ENCODE peak calls at places on chromosomes 13 and 19, in nine cellular contexts. T is GM19239, U is frontal cortex, K is H54, B is mesothelial cell of epicardium, A is Daoy, X is memory B cell, D is NCI-H2081 treated with DMSO at 0.1 percent for 48 hours, W is kidney epithelial cell. F is an unnamed sample.

GRCh38 chr13:34114581-34114980 is 296.6 kb downstream of the RFC3 start:
- DNase-seq in T (no peak), U (no peak), K (no peak), B (no peak), A (no peak), X (no peak), D (no peak), W (no peak), F (no peak)

GRCh38 chr19:19628499-19629134 is 597 bp upstream of the LPAR2 start:
- DNase-seq in T (no peak), U (peak), K (no peak), B (no peak), A (peak), X (no peak), D (no peak), W (no peak), F (peak)

GRCh38 chr13:91169641-91170040 is 177.8 kb upstream of the MIR17HG start:
- DNase-seq in T (no peak), U (no peak), K (no peak), B (no peak), A (no peak), X (no peak), D (no peak), W (no peak), F (no peak)

GRCh38 chr13:71645467-71645866 is 221.5 kb downstream of the DACH1 start:
- DNase-seq in T (no peak), U (no peak), K (no peak), B (no peak), A (no peak), X (no peak), D (no peak), W (no peak), F (no peak)

GRCh38 chr19:55358943-55359908 is 3.8 kb downstream of the GARIN5B start:
- DNase-seq in T (no peak), U (no peak), K (no peak), B (no peak), A (no peak), X (no peak), D (no peak), W (no peak), F (no peak)

GRCh38 chr19:30158067-30158892 is 213.9 kb upstream of the ZNF536 start:
- DNase-seq in T (no peak), U (no peak), K (no peak), B (no peak), A (no peak), X (no peak), D (no peak), W (no peak), F (no peak)

GRCh38 chr19:3985643-3986259 is 488 bp upstream of the EEF2 start:
- DNase-seq in T (no peak), U (no peak), K (no peak), B (no peak), A (no peak), X (no peak), D (no peak), W (no peak), F (no peak)

GRCh38 chr13:27830010-27830409 is 37.7 kb downstream of the GSX1 start:
- DNase-seq in T (peak), U (peak), K (peak), B (peak), A (peak), X (peak), D (no peak), W (no peak), F (peak)

GRCh38 chr13:80040219-80040976 is 300.5 kb downstream of the SPRY2 start:
- DNase-seq in T (no peak), U (no peak), K (peak), B (no peak), A (peak), X (no peak), D (no peak), W (peak), F (no peak)

GRCh38 chr13:100434010-100434763 is 154.4 kb downstream of the GGACT start:
- DNase-seq in T (no peak), U (no peak), K (peak), B (no peak), A (peak), X (no peak), D (no peak), W (peak), F (no peak)

GRCh38 chr19:48696353-48697010 is 711 bp downstream of the FUT2 start:
- DNase-seq in T (no peak), U (no peak), K (no peak), B (no peak), A (no peak), X (no peak), D (no peak), W (no peak), F (no peak)

GRCh38 chr19:5002143-5002542 is 33.2 kb downstream of the KDM4B start:
- DNase-seq in T (no peak), U (no peak), K (peak), B (no peak), A (peak), X (no peak), D (no peak), W (no peak), F (no peak)

GRCh38 chr19:45370410-45371204 is at the start of gene ERCC2:
- DNase-seq in T (peak), U (peak), K (peak), B (peak), A (peak), X (peak), D (peak), W (peak), F (peak)